ENCODE peak calls at places on chromosome 21, in eight cellular contexts. H, N, P, G, U, R, K and F are unnamed samples.

GRCh38 chr21:36005018-36005417 is 55.3 kb downstream of the SETD4 start:
- DNase-seq in H (no peak), N (no peak), P (no peak), G (no peak), U (no peak), R (no peak), K (no peak), F (no peak)

GRCh38 chr21:45050786-45051489 is 23.4 kb upstream of the ADARB1 start:
- DNase-seq in H (no peak), N (no peak), P (no peak), G (peak), U (no peak), R (peak), K (no peak), F (no peak)

GRCh38 chr21:43892984-43893535 is 28.0 kb downstream of the AGPAT3 start:
- DNase-seq in H (no peak), N (no peak), P (no peak), G (no peak), U (no peak), R (no peak), K (no peak), F (no peak)

GRCh38 chr21:42637602-42638041 is 15.8 kb upstream of the PDE9A start:
- DNase-seq in H (no peak), N (no peak), P (no peak), G (no peak), U (no peak), R (no peak), K (no peak), F (no peak)

GRCh38 chr21:28798798-28799197 is 193.9 kb downstream of the LTN1 start:
- DNase-seq in H (no peak), N (no peak), P (no peak), G (no peak), U (no peak), R (no peak), K (no peak), F (no peak)

GRCh38 chr21:44865561-44866280 is 7.8 kb downstream of the PTTG1IP start:
- DNase-seq in H (no peak), N (no peak), P (no peak), G (no peak), U (no peak), R (no peak), K (no peak), F (no peak)

GRCh38 chr21:36542312-36543101 is 62.6 kb upstream of the CLDN14 start:
- DNase-seq in H (no peak), N (no peak), P (no peak), G (no peak), U (no peak), R (peak), K (no peak), F (no peak)

GRCh38 chr21:46504681-46505080 is 46.0 kb downstream of the DIP2A start:
- DNase-seq in H (no peak), N (no peak), P (no peak), G (no peak), U (no peak), R (no peak), K (no peak), F (no peak)

GRCh38 chr21:31509108-31510017 is 150.1 kb upstream of the SOD1 start:
- DNase-seq in H (peak), N (peak), P (peak), G (peak), U (peak), R (no peak), K (no peak), F (peak)

GRCh38 chr21:33839167-33839716 is 76.4 kb downstream of the ATP5PO start:
- DNase-seq in H (no peak), N (no peak), P (no peak), G (no peak), U (no peak), R (no peak), K (no peak), F (no peak)

GRCh38 chr21:45293726-45294401 is 6.2 kb upstream of the POFUT2 start:
- DNase-seq in H (no peak), N (no peak), P (no peak), G (no peak), U (no peak), R (no peak), K (no peak), F (no peak)

GRCh38 chr21:43745772-43746517 is 27.0 kb downstream of the PDXK start:
- DNase-seq in H (no peak), N (no peak), P (no peak), G (no peak), U (no peak), R (no peak), K (no peak), F (no peak)

GRCh38 chr21:45021428-45022347 is 52.7 kb upstream of the ADARB1 start:
- DNase-seq in H (no peak), N (no peak), P (no peak), G (no peak), U (no peak), R (peak), K (no peak), F (no peak)

GRCh38 chr21:33931799-33932390 is 16.3 kb upstream of the ATP5PO start:
- DNase-seq in H (no peak), N (peak), P (no peak), G (no peak), U (no peak), R (no peak), K (peak), F (no peak)

GRCh38 chr21:42749226-42749625 is 95.8 kb downstream of the PDE9A start:
- DNase-seq in H (no peak), N (no peak), P (no peak), G (no peak), U (no peak), R (no peak), K (no peak), F (no peak)

GRCh38 chr21:44867999-44868700 is 5.3 kb downstream of the PTTG1IP start:
- DNase-seq in H (no peak), N (peak), P (no peak), G (no peak), U (peak), R (no peak), K (no peak), F (peak)

GRCh38 chr21:41725421-41726021 is 41.3 kb downstream of the RIPK4 start:
- DNase-seq in H (no peak), N (no peak), P (no peak), G (no peak), U (no peak), R (no peak), K (no peak), F (no peak)

GRCh38 chr21:41653944-41654625 is 112.8 kb downstream of the RIPK4 start:
- DNase-seq in H (no peak), N (no peak), P (no peak), G (peak), U (no peak), R (peak), K (no peak), F (no peak)

GRCh38 chr21:44539991-44540666 is at the start of gene KRTAP10-1:
- DNase-seq in H (no peak), N (no peak), P (no peak), G (no peak), U (no peak), R (no peak), K (no peak), F (no peak)

GRCh38 chr21:30209571-30209970 is 6.3 kb downstream of the CLDN8 start:
- DNase-seq in H (no peak), N (no peak), P (no peak), G (no peak), U (no peak), R (no peak), K (no peak), F (no peak)

GRCh38 chr21:44892536-44893277 is 19.2 kb upstream of the PTTG1IP start:
- DNase-seq in H (peak), N (peak), P (peak), G (peak), U (peak), R (no peak), K (peak), F (peak)

GRCh38 chr21:37536616-37537278 is 170.2 kb downstream of the DYRK1A start:
- DNase-seq in H (no peak), N (no peak), P (no peak), G (no peak), U (no peak), R (no peak), K (no peak), F (no peak)

GRCh38 chr21:42722153-42722552 is 68.7 kb downstream of the PDE9A start:
- DNase-seq in H (no peak), N (no peak), P (no peak), G (no peak), U (no peak), R (no peak), K (no peak), F (no peak)

GRCh38 chr21:45283611-45284455 is 3.9 kb downstream of the POFUT2 start:
- DNase-seq in H (no peak), N (no peak), P (no peak), G (no peak), U (no peak), R (peak), K (no peak), F (no peak)

GRCh38 chr21:45014747-45015468 is 59.5 kb upstream of the ADARB1 start:
- DNase-seq in H (no peak), N (no peak), P (no peak), G (no peak), U (no peak), R (peak), K (no peak), F (no peak)

GRCh38 chr21:44078411-44078981 is 28.7 kb upstream of the PWP2 start:
- DNase-seq in H (no peak), N (peak), P (no peak), G (no peak), U (no peak), R (no peak), K (no peak), F (no peak)

GRCh38 chr21:26148071-26148470 is 22.5 kb downstream of the APP start:
- DNase-seq in H (no peak), N (no peak), P (no peak), G (peak), U (no peak), R (no peak), K (peak), F (no peak)

GRCh38 chr21:41166947-41167346 is 1.0 kb upstream of the BACE2 start:
- DNase-seq in H (no peak), N (no peak), P (no peak), G (no peak), U (no peak), R (peak), K (no peak), F (no peak)

GRCh38 chr21:43699933-43700599 is 18.9 kb upstream of the PDXK start:
- DNase-seq in H (no peak), N (no peak), P (no peak), G (no peak), U (no peak), R (no peak), K (no peak), F (no peak)

GRCh38 chr21:41808094-41808493 is 41.2 kb upstream of the RIPK4 start:
- DNase-seq in H (no peak), N (no peak), P (no peak), G (no peak), U (no peak), R (no peak), K (no peak), F (no peak)

GRCh38 chr21:46080171-46081021 is 17.5 kb upstream of the COL6A2 start:
- DNase-seq in H (no peak), N (no peak), P (no peak), G (no peak), U (no peak), R (peak), K (no peak), F (no peak)

GRCh38 chr21:33670076-33670475 is 27.8 kb downstream of the ITSN1 start:
- DNase-seq in H (no peak), N (no peak), P (no peak), G (no peak), U (no peak), R (no peak), K (no peak), F (no peak)

GRCh38 chr21:28818663-28819278 is 173.9 kb downstream of the LTN1 start:
- DNase-seq in H (no peak), N (no peak), P (no peak), G (no peak), U (no peak), R (no peak), K (no peak), F (no peak)

GRCh38 chr21:45256912-45257672 is 30.6 kb downstream of the POFUT2 start:
- DNase-seq in H (no peak), N (no peak), P (no peak), G (no peak), U (no peak), R (no peak), K (peak), F (no peak)

GRCh38 chr21:46021398-46021797 is 39.8 kb downstream of the COL6A1 start:
- DNase-seq in H (no peak), N (no peak), P (no peak), G (no peak), U (no peak), R (no peak), K (no peak), F (no peak)

GRCh38 chr21:45407629-45408247 is 2.8 kb downstream of the COL18A1 start:
- DNase-seq in H (no peak), N (no peak), P (no peak), G (no peak), U (no peak), R (peak), K (no peak), F (no peak)

GRCh38 chr21:29538115-29538514 is 239.4 kb downstream of the BACH1 start:
- DNase-seq in H (no peak), N (no peak), P (no peak), G (peak), U (no peak), R (no peak), K (no peak), F (no peak)